ENCODE peak calls at places on chromosomes 1 and 21, in six cellular contexts. M is ELF-1; J is HTR-8/SVneo; Q is iris pigment epithelial cell; R is CD8-positive, alpha-beta memory T cell; T is NCI-H2107. S is an unnamed sample.

GRCh38 chr1:31755197-31755611 is 8.9 kb downstream of the ADGRB2 start:
- DNase-seq in M (peak; percentile 91), J (peak; percentile 41), Q (no peak), R (no peak), T (no peak), S (no peak)

GRCh38 chr1:100794719-100795645 is 75.4 kb downstream of the VCAM1 start:
- DNase-seq in M (no peak), J (no peak), Q (peak; percentile 75), R (no peak), T (no peak), S (no peak)

GRCh38 chr1:20166047-20166446 is 19.8 kb upstream of the UBXN10 start:
- DNase-seq in M (no peak), J (no peak), Q (no peak), R (no peak), T (no peak), S (no peak)

GRCh38 chr1:35269190-35269988 is 880 bp downstream of the ZMYM4 start:
- DNase-seq in M (peak; percentile 8), J (no peak), Q (peak; percentile 16), R (no peak), T (no peak), S (no peak)

GRCh38 chr1:162756523-162756922 is 34.0 kb upstream of the HSD17B7 start:
- DNase-seq in M (no peak), J (peak; percentile 11), Q (peak; percentile 56), R (no peak), T (no peak), S (no peak)

GRCh38 chr1:88685239-88685604 is 1.1 kb downstream of the PKN2 start:
- DNase-seq in M (no peak), J (no peak), Q (no peak), R (no peak), T (no peak), S (no peak)

GRCh38 chr1:174874337-174875053 is 125.3 kb upstream of the CACYBP start:
- DNase-seq in M (peak; percentile 69), J (no peak), Q (no peak), R (no peak), T (peak; percentile 22), S (no peak)

GRCh38 chr21:41220208-41220733 is 52.3 kb downstream of the BACE2 start:
- DNase-seq in M (peak; percentile 12), J (no peak), Q (no peak), R (no peak), T (no peak), S (no peak)

GRCh38 chr1:29083318-29084195 is 40.1 kb downstream of the TMEM200B start:
- DNase-seq in M (no peak), J (no peak), Q (no peak), R (no peak), T (no peak), S (no peak)

GRCh38 chr21:26365849-26366248 is 195.3 kb upstream of the APP start:
- DNase-seq in M (no peak), J (no peak), Q (no peak), R (no peak), T (no peak), S (no peak)

GRCh38 chr1:219576931-219577330 is 36.0 kb downstream of the ZC3H11B start:
- DNase-seq in M (peak; percentile 40), J (no peak), Q (no peak), R (no peak), T (no peak), S (no peak)

GRCh38 chr1:76202670-76203069 is 128.1 kb downstream of the ST6GALNAC3 start:
- DNase-seq in M (no peak), J (no peak), Q (no peak), R (no peak), T (no peak), S (no peak)

GRCh38 chr21:29342394-29342957 is 43.8 kb downstream of the BACH1 start:
- DNase-seq in M (no peak), J (peak; percentile 86), Q (peak; percentile 99), R (no peak), T (no peak), S (no peak)

GRCh38 chr1:147723691-147724323 is 36.6 kb downstream of the GJA5 start:
- DNase-seq in M (peak; percentile 79), J (peak; percentile 39), Q (no peak), R (no peak), T (peak; percentile 16), S (no peak)

GRCh38 chr1:45543599-45544417 is 6.8 kb upstream of the AKR1A1 start:
- DNase-seq in M (no peak), J (no peak), Q (no peak), R (peak; percentile 64), T (no peak), S (peak; percentile 56)

GRCh38 chr1:148161252-148161901 is 9.3 kb upstream of the NBPF11 start:
- DNase-seq in M (no peak), J (no peak), Q (no peak), R (no peak), T (no peak), S (no peak)

GRCh38 chr21:46003575-46004007 is 22.0 kb downstream of the COL6A1 start:
- DNase-seq in M (no peak), J (no peak), Q (no peak), R (no peak), T (no peak), S (no peak)

GRCh38 chr21:29164330-29164942 is 34.0 kb downstream of the MAP3K7CL start:
- DNase-seq in M (peak; percentile 16), J (peak; percentile 54), Q (peak; percentile 90), R (no peak), T (peak; percentile 26), S (no peak)

GRCh38 chr1:21852282-21853129 is 40.4 kb downstream of the LDLRAD2 start:
- DNase-seq in M (no peak), J (no peak), Q (no peak), R (no peak), T (no peak), S (peak; percentile 35)

GRCh38 chr1:247079141-247079874 is 697 bp upstream of the ZNF670 start:
- DNase-seq in M (peak; percentile 80), J (no peak), Q (no peak), R (no peak), T (no peak), S (peak; percentile 20)

GRCh38 chr1:243286409-243287127 is 30.7 kb downstream of the SDCCAG8 start:
- DNase-seq in M (no peak), J (no peak), Q (peak; percentile 72), R (no peak), T (no peak), S (no peak)

GRCh38 chr1:226629896-226630550 is 81.5 kb downstream of the STUM start:
- DNase-seq in M (no peak), J (no peak), Q (no peak), R (no peak), T (no peak), S (no peak)

GRCh38 chr1:22142315-22143064 is 407 bp downstream of the WNT4 start:
- DNase-seq in M (peak; percentile 79), J (peak; percentile 30), Q (peak; percentile 21), R (no peak), T (no peak), S (no peak)

GRCh38 chr1:187306671-187307415 is 478.1 kb downstream of the PLA2G4A start:
- DNase-seq in M (no peak), J (no peak), Q (no peak), R (no peak), T (no peak), S (no peak)

GRCh38 chr1:203772836-203773235 is 7.9 kb downstream of the LAX1 start:
- DNase-seq in M (no peak), J (no peak), Q (no peak), R (no peak), T (no peak), S (no peak)

GRCh38 chr1:22238356-22239224 is 95.7 kb upstream of the WNT4 start:
- DNase-seq in M (no peak), J (no peak), Q (no peak), R (no peak), T (no peak), S (no peak)

GRCh38 chr21:19440792-19441494 is 1037.4 kb upstream of the TMPRSS15 start:
- DNase-seq in M (no peak), J (no peak), Q (no peak), R (no peak), T (no peak), S (no peak)

GRCh38 chr1:162223488-162223887 is 153.2 kb downstream of the SPATA46 start:
- DNase-seq in M (no peak), J (no peak), Q (no peak), R (no peak), T (no peak), S (no peak)

GRCh38 chr1:57889686-57890360 is 466.0 kb upstream of the DAB1 start:
- DNase-seq in M (no peak), J (no peak), Q (peak; percentile 4), R (no peak), T (no peak), S (no peak)

S was measured in memory B cell.